ENCODE peak calls at places on chromosomes 16 and 17, in four cellular contexts. M is AG10803, A is ascending aorta, F is sigmoid colon. U is an unnamed sample.

GRCh38 chr17:29124135-29124930 is 55.9 kb downstream of the MYO18A start:
- DNase-seq in F (no peak), M (peak; percentile 76), A (no peak), U (peak; percentile 70)

GRCh38 chr17:45227101-45227591 is 5.5 kb downstream of the FMNL1 start:
- DNase-seq in F (no peak), A (no peak), M (peak; percentile 17), U (no peak)

GRCh38 chr17:65572581-65573282 is 11.3 kb upstream of the AXIN2 start:
- DNase-seq in M (no peak), F (no peak), A (no peak), U (no peak)

GRCh38 chr17:253091-253846 is 71.8 kb upstream of the DOC2B start:
- DNase-seq in M (no peak), F (peak; percentile 42), A (peak; percentile 57), U (no peak)

GRCh38 chr17:411416-412120 is 59.0 kb upstream of the RPH3AL start:
- DNase-seq in A (no peak), F (no peak), M (no peak), U (no peak)

GRCh38 chr16:59971264-59971663 is 1237.1 kb upstream of the GOT2 start:
- DNase-seq in M (no peak), F (no peak), A (no peak), U (no peak)

GRCh38 chr17:35238817-35239216 is 4.1 kb upstream of the SLFN5 start:
- DNase-seq in M (peak; percentile 53), A (no peak), F (no peak), U (peak; percentile 97)

GRCh38 chr17:65364408-65364807 is 197.0 kb downstream of the AXIN2 start:
- DNase-seq in F (no peak), M (no peak), A (no peak), U (no peak)

GRCh38 chr17:80270104-80270503 is 9.5 kb downstream of the RNF213 start:
- DNase-seq in M (no peak), A (no peak), F (no peak), U (no peak)

GRCh38 chr17:64320613-64321553 is 57.8 kb upstream of the TEX2 start:
- DNase-seq in F (peak; percentile 86), M (peak; percentile 65), A (peak; percentile 80), U (peak; percentile 60)

GRCh38 chr17:4270746-4271145 is 7.0 kb upstream of the ANKFY1 start:
- DNase-seq in F (no peak), A (no peak), M (no peak), U (no peak)

GRCh38 chr16:3012246-3012645 is 477 bp upstream of the CLDN9 start:
- DNase-seq in A (no peak), F (no peak), M (no peak), U (no peak)

GRCh38 chr16:15460601-15461000 is 26.2 kb downstream of the BMERB1 start:
- DNase-seq in A (no peak), F (no peak), M (no peak), U (no peak)

GRCh38 chr17:42050360-42051012 is at the start of gene C17orf113:
- DNase-seq in F (peak; percentile 75), M (peak; percentile 21), A (peak; percentile 69), U (no peak)

GRCh38 chr16:81427245-81427644 is 17.4 kb upstream of the CMIP start:
- DNase-seq in M (no peak), F (no peak), A (no peak), U (no peak)

GRCh38 chr17:50909765-50910661 is 43.9 kb upstream of the TOB1 start:
- DNase-seq in M (no peak), F (no peak), A (no peak), U (no peak)

GRCh38 chr17:58092101-58092796 is 9.0 kb downstream of the DYNLL2 start:
- DNase-seq in A (no peak), M (no peak), F (no peak), U (no peak)

GRCh38 chr16:49428808-49429207 is 55.2 kb downstream of the C16orf78 start:
- DNase-seq in M (no peak), F (no peak), A (no peak), U (no peak)

GRCh38 chr16:49434733-49435132 is 61.1 kb downstream of the C16orf78 start:
- DNase-seq in F (peak; percentile 21), M (no peak), A (no peak), U (no peak)

GRCh38 chr16:49431040-49431439 is 57.4 kb downstream of the C16orf78 start:
- DNase-seq in M (no peak), F (peak; percentile 45), A (no peak), U (no peak)

GRCh38 chr16:49427771-49428170 is 54.2 kb downstream of the C16orf78 start:
- DNase-seq in M (no peak), A (no peak), F (peak; percentile 52), U (no peak)

GRCh38 chr16:49431591-49432290 is 58.1 kb downstream of the C16orf78 start:
- DNase-seq in F (peak; percentile 33), A (no peak), M (no peak), U (no peak)
- TF ChIP-seq CTCF in F (no peak), A (no peak), M (no peak), U (no peak)

GRCh38 chr17:7673239-7673638 is 14.1 kb downstream of the TP53 start:
- DNase-seq in M (no peak), A (no peak), F (no peak), U (no peak)
- TF ChIP-seq CTCF in M (peak; percentile 49), A (no peak), F (no peak), U (peak; percentile 36)

DNA sequence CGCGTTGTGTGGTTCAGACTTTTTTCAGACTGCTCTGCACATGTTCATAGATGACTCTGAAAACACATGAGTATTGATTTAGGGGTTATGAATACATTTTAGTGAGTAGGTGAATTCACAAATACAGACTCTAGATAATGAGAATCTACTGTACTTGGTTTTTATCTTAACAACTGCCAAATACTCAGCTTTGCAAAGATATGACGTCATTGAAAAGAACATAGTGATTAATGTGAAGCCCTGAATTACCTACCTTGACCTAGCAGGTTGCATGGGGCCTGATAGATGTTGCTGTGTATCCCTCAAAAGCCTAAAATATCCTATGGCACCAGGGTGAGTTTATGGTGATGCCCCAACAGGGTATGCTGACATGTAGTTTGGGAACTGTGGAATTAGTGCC is 98.0 kb downstream of the SHISA9 start:
- DNase-seq in A (no peak), F (no peak), M (no peak), U (no peak)
- TF ChIP-seq CTCF in A (no peak), F (no peak), M (no peak), U (no peak)

GRCh38 chr16:1180772-1181714 is 28.1 kb downstream of the CACNA1H start:
- DNase-seq in M (no peak), F (no peak), A (peak; percentile 86), U (no peak)
- TF ChIP-seq CTCF in M (no peak), F (no peak), A (no peak), U (no peak)

DNA sequence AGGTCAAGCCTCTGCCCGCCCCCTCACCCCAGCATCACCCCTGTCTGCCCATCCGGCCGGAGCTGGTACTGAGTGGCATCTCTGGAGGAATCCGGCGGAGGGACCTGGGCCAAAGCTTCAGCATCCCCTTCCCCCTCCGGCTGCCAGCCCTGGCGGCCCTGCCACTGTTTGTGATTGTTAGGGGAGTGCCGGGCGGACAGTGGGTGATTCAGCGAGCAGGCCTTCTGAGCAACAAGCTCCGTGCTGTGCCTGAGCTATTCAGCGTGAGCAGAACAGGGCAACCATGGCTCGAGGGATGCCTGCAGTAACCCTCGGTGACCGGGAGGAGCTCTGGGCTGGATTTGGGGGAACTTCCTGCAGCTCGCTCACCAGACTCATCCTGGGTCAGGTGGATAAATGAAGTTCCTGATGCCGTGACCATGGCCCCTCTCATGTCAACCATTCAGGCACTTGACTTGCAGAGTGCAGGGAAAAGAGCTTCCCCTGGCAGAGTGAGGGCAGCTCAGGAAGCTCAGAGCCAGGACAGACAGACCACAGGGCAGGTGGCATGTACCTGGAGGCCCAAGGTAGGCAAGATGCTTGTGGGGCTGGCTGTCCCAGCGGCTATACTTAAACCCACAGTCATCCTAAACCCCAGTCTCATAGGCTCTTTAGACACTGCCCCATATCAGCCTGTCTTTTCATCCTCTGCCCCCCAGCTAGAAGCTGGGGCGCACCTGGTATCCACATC is 24.3 kb upstream of the MLKL start:
- DNase-seq in F (no peak), M (no peak), A (peak; percentile 69), U (no peak)
- TF ChIP-seq CTCF in F (no peak), M (peak; percentile 10), A (peak; percentile 15), U (no peak)

GRCh38 chr16:19601083-19601976 is 45.8 kb downstream of the VPS35L start:
- DNase-seq in A (no peak), M (peak; percentile 49), F (no peak), U (peak; percentile 32)
- TF ChIP-seq CTCF in A (peak; percentile 65), M (peak; percentile 70), F (peak; percentile 32), U (peak; percentile 46)

GRCh38 chr16:30775381-30776099 is 11.5 kb downstream of the ZNF629 start:
- DNase-seq in A (peak; percentile 90), M (peak; percentile 77), F (peak; percentile 91), U (peak; percentile 70)
- TF ChIP-seq CTCF in A (no peak), M (no peak), F (no peak), U (no peak)

U was measured in bronchial epithelial cell.